ENCODE peak calls at places on chromosomes 1 and 21, in four cellular contexts. One of them, this sample, is unnamed.
A peak's percentile ranks its signal among the peaks of the same experiment; 100 is the strongest.

GRCh38 chr1:221689138-221689537 is 52.8 kb downstream of the DUSP10 start:
- DNase-seq in SK-N-DZ: no peak
- DNase-seq in HT1080: peak; percentile 90
- DNase-seq in HCT116: no peak
- DNase-seq in this sample: no peak

GRCh38 chr1:96076589-96076988 is 645.0 kb upstream of the PTBP2 start:
- DNase-seq in SK-N-DZ: no peak
- DNase-seq in HCT116: no peak
- DNase-seq in HT1080: peak; percentile 27
- DNase-seq in this sample: no peak

GRCh38 chr1:53337499-53337898 is 9.6 kb upstream of the LRP8 start:
- DNase-seq in HCT116: no peak
- DNase-seq in HT1080: no peak
- DNase-seq in SK-N-DZ: no peak
- DNase-seq in this sample: no peak

GRCh38 chr1:39148942-39149341 is 55.6 kb upstream of the MACF1 start:
- DNase-seq in HT1080: no peak
- DNase-seq in HCT116: no peak
- DNase-seq in SK-N-DZ: no peak
- DNase-seq in this sample: no peak

GRCh38 chr1:235867903-235868469 is 1.3 kb upstream of the LYST start:
- DNase-seq in HCT116: no peak
- DNase-seq in SK-N-DZ: no peak
- DNase-seq in HT1080: no peak
- DNase-seq in this sample: no peak

GRCh38 chr1:3584915-3585314 is 26.4 kb downstream of the MEGF6 start:
- DNase-seq in HCT116: no peak
- DNase-seq in SK-N-DZ: no peak
- DNase-seq in HT1080: no peak
- DNase-seq in this sample: no peak

GRCh38 chr1:229141271-229141670 is 129.6 kb upstream of the RAB4A start:
- DNase-seq in SK-N-DZ: no peak
- DNase-seq in HT1080: no peak
- DNase-seq in HCT116: no peak
- DNase-seq in this sample: no peak

GRCh38 chr1:87452648-87453047 is 124.0 kb downstream of the LMO4 start:
- DNase-seq in HCT116: no peak
- DNase-seq in HT1080: no peak
- DNase-seq in SK-N-DZ: no peak
- DNase-seq in this sample: no peak

GRCh38 chr1:63918395-63918945 is 144.7 kb downstream of the ROR1 start:
- DNase-seq in HT1080: no peak
- DNase-seq in SK-N-DZ: no peak
- DNase-seq in HCT116: no peak
- DNase-seq in this sample: no peak

GRCh38 chr1:212297338-212297737 is 12.1 kb downstream of the PPP2R5A start:
- DNase-seq in SK-N-DZ: no peak
- DNase-seq in HCT116: no peak
- DNase-seq in HT1080: no peak
- DNase-seq in this sample: no peak

GRCh38 chr1:1351511-1352427 is 2.6 kb upstream of the DVL1 start:
- DNase-seq in SK-N-DZ: no peak
- DNase-seq in HCT116: no peak
- DNase-seq in HT1080: no peak
- DNase-seq in this sample: peak; percentile 83

GRCh38 chr1:206075786-206076725 is 23.1 kb downstream of the RHEX start:
- DNase-seq in SK-N-DZ: no peak
- DNase-seq in HT1080: no peak
- DNase-seq in HCT116: no peak
- DNase-seq in this sample: no peak

GRCh38 chr1:184078564-184079107 is 27.1 kb downstream of the TSEN15 start:
- DNase-seq in HCT116: no peak
- DNase-seq in SK-N-DZ: no peak
- DNase-seq in HT1080: no peak
- DNase-seq in this sample: no peak

GRCh38 chr1:245434285-245434684 is 279.5 kb downstream of the KIF26B start:
- DNase-seq in SK-N-DZ: no peak
- DNase-seq in HT1080: peak; percentile 3
- DNase-seq in HCT116: peak; percentile 2
- DNase-seq in this sample: no peak

GRCh38 chr1:10573446-10573845 is 98.7 kb downstream of the PEX14 start:
- DNase-seq in SK-N-DZ: no peak
- DNase-seq in HCT116: no peak
- DNase-seq in HT1080: no peak
- DNase-seq in this sample: no peak

GRCh38 chr21:31346256-31346821 is 2.3 kb upstream of the TIAM1 start:
- DNase-seq in HCT116: no peak
- DNase-seq in SK-N-DZ: no peak
- DNase-seq in HT1080: no peak
- DNase-seq in this sample: no peak

GRCh38 chr1:27143408-27143807 is 11.5 kb downstream of the SLC9A1 start:
- DNase-seq in HCT116: no peak
- DNase-seq in HT1080: no peak
- DNase-seq in SK-N-DZ: no peak
- DNase-seq in this sample: no peak

GRCh38 chr1:34825455-34826081 is 32.8 kb downstream of the GJA4 start:
- DNase-seq in HCT116: no peak
- DNase-seq in SK-N-DZ: peak; percentile 5
- DNase-seq in HT1080: no peak
- DNase-seq in this sample: no peak

GRCh38 chr1:56803561-56804156 is 15.5 kb downstream of the FYB2 start:
- DNase-seq in SK-N-DZ: peak; percentile 17
- DNase-seq in HCT116: peak; percentile 46
- DNase-seq in HT1080: peak; percentile 48
- DNase-seq in this sample: no peak

GRCh38 chr1:27581823-27582243 is 22.1 kb downstream of the AHDC1 start:
- DNase-seq in HCT116: no peak
- DNase-seq in SK-N-DZ: no peak
- DNase-seq in HT1080: no peak
- DNase-seq in this sample: peak; percentile 70

GRCh38 chr1:180163044-180163443 is 8.4 kb downstream of the QSOX1 start:
- DNase-seq in HT1080: no peak
- DNase-seq in HCT116: no peak
- DNase-seq in SK-N-DZ: no peak
- DNase-seq in this sample: no peak

GRCh38 chr1:151511636-151512215 is 539 bp downstream of the CGN start:
- DNase-seq in SK-N-DZ: peak; percentile 80
- DNase-seq in HT1080: peak; percentile 32
- DNase-seq in HCT116: no peak
- DNase-seq in this sample: no peak

GRCh38 chr1:109808703-109809102 is 45.0 kb upstream of the EPS8L3 start:
- DNase-seq in HCT116: no peak
- DNase-seq in SK-N-DZ: no peak
- DNase-seq in HT1080: no peak
- DNase-seq in this sample: no peak